ENCODE peak calls at places on chromosomes 2 and 18, in seven cellular contexts. K is fibroblast of lung, Q is K562, M is MM.1S, E is thoracic aorta, L is neural progenitor cell, J is spleen. P is an unnamed sample.

GRCh38 chr2:218394298-218395089 is 5.2 kb upstream of the CTDSP1 start:
- DNase-seq in E (no peak), J (no peak), Q (peak), K (no peak), M (no peak), L (no peak), P (peak)

GRCh38 chr18:21242141-21243040 is at the start of gene GREB1L:
- DNase-seq in M (peak), E (no peak), Q (no peak), L (peak), K (peak), J (no peak), P (no peak)

GRCh38 chr2:127763776-127764175 is 47.2 kb downstream of the WDR33 start:
- DNase-seq in K (peak), L (no peak), Q (no peak), M (no peak), E (no peak), J (no peak), P (no peak)

GRCh38 chr2:162091325-162092007 is 17.5 kb upstream of the DPP4 start:
- DNase-seq in E (no peak), K (no peak), J (no peak), M (no peak), L (no peak), Q (no peak), P (no peak)

GRCh38 chr2:188524519-188525113 is 232.9 kb downstream of the GULP1 start:
- DNase-seq in M (peak), L (peak), E (no peak), K (peak), J (no peak), Q (peak), P (no peak)

GRCh38 chr2:29223851-29224692 is 108.9 kb downstream of the CLIP4 start:
- DNase-seq in Q (no peak), E (no peak), M (no peak), L (no peak), K (peak), J (peak), P (no peak)

GRCh38 chr18:13178197-13178596 is 40.4 kb upstream of the LDLRAD4 start:
- DNase-seq in K (no peak), J (no peak), M (no peak), E (no peak), Q (no peak), L (no peak), P (no peak)

GRCh38 chr2:100422320-100422719 is 4.9 kb upstream of the CHST10 start:
- DNase-seq in E (no peak), J (no peak), M (no peak), K (peak), L (peak), Q (peak), P (no peak)

GRCh38 chr2:29129586-29130281 is 14.5 kb downstream of the CLIP4 start:
- DNase-seq in E (no peak), Q (no peak), M (peak), J (no peak), L (no peak), K (no peak), P (no peak)

GRCh38 chr18:8368490-8369217 is 240.6 kb upstream of the RAB12 start:
- DNase-seq in M (no peak), K (no peak), Q (no peak), L (no peak), E (no peak), J (no peak), P (peak)

GRCh38 chr2:238107525-238108422 is 7.6 kb downstream of the ESPNL start:
- DNase-seq in Q (no peak), L (no peak), K (no peak), E (no peak), M (no peak), J (peak), P (no peak)

GRCh38 chr2:229591611-229592010 is 122.7 kb downstream of the DNER start:
- DNase-seq in M (no peak), K (no peak), E (no peak), Q (no peak), L (no peak), J (no peak), P (no peak)

GRCh38 chr2:17821535-17822451 is 5.5 kb downstream of the MSGN1 start:
- DNase-seq in Q (no peak), E (no peak), M (no peak), L (peak), J (no peak), K (no peak), P (no peak)

GRCh38 chr2:84891355-84892010 is 10.6 kb upstream of the TRABD2A start:
- DNase-seq in L (no peak), E (no peak), J (no peak), M (no peak), K (no peak), Q (no peak), P (no peak)

GRCh38 chr18:3692113-3692621 is 242.2 kb downstream of the TGIF1 start:
- DNase-seq in M (no peak), Q (no peak), K (no peak), L (no peak), J (no peak), E (no peak), P (no peak)

GRCh38 chr2:134783912-134784311 is 54.5 kb upstream of the ACMSD start:
- DNase-seq in Q (no peak), M (no peak), J (no peak), L (no peak), K (no peak), E (no peak), P (no peak)

GRCh38 chr2:162382283-162382682 is 38.4 kb downstream of the GCA start:
- DNase-seq in K (peak), L (no peak), E (no peak), M (no peak), Q (no peak), J (no peak), P (no peak)

GRCh38 chr2:43138441-43138840 is 88.0 kb downstream of the ZFP36L2 start:
- DNase-seq in E (no peak), Q (no peak), L (no peak), M (no peak), K (no peak), J (peak), P (no peak)

GRCh38 chr2:157055660-157056199 is 201.8 kb upstream of the GALNT5 start:
- DNase-seq in K (peak), E (no peak), M (peak), J (no peak), L (no peak), Q (peak), P (no peak)

GRCh38 chr2:62143696-62144095 is 52.2 kb upstream of the B3GNT2 start:
- DNase-seq in E (no peak), K (no peak), M (no peak), L (no peak), Q (no peak), J (no peak), P (no peak)

GRCh38 chr2:1731963-1732768 is 12.1 kb downstream of the PXDN start:
- DNase-seq in J (no peak), K (peak), L (peak), E (no peak), M (no peak), Q (no peak), P (peak)

DNA sequence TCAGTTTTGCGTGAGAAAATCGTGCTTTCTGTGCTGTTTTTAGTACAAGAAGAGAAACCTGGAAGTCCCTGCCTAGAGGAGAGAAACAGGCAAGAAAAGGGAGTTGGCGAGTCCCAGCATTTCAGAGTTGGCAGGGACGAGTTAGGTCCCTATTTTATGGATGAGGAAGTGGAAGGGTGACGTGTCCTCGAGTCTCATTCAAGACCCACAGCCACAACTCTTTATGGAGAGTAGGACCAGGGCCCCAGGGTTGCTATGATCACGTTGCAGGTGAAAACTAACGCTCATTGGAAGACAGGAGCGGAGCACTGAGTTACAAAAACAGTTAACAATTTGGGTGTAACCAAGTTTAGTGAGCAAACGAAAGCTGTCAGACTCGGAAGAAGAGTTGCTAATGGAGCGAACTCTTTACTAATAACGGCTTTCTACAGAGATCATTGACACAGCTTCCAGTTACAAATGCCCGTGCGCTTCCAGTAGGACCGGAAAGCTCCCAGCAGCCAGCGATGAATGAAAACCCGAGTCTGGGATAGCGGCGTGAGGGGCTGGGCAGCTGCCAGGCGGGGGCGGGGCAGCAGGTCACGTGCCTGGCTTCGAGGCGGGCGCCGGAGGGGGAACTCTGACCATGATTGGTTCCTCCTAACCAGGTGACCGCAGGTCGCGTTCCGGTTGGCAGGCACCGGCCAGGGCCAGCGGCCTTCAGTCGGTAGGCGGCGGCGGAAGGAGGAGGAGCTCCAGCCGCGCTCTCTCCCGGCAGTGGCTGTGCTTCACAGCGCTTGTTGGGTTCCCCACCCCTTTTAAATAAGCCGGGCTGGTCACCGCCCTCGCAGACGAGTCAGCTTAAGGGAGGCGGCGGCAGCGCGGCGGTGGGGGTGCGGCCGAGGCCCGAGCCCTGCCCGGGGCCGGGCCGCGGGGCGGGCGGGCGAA is at the start of gene CCNYL1:
- DNase-seq in J (peak), Q (peak), K (peak), E (peak), L (peak), M (peak), P (peak)
- H3K4me3 ChIP-seq in J (peak), Q (peak), K (peak), E (peak), L (peak), M (peak), P (peak)

GRCh38 chr2:223957092-223957851 is at the start of gene MRPL44:
- DNase-seq in J (peak), Q (peak), L (peak), K (peak), E (peak), M (peak), P (peak)

GRCh38 chr2:223956267-223956666 is 996 bp upstream of the MRPL44 start:
- DNase-seq in L (no peak), J (no peak), Q (no peak), M (no peak), E (no peak), K (no peak), P (no peak)

GRCh38 chr2:223954401-223954800 is 2.9 kb upstream of the MRPL44 start:
- DNase-seq in M (no peak), K (peak), Q (no peak), E (no peak), J (no peak), L (peak), P (no peak)

DNA sequence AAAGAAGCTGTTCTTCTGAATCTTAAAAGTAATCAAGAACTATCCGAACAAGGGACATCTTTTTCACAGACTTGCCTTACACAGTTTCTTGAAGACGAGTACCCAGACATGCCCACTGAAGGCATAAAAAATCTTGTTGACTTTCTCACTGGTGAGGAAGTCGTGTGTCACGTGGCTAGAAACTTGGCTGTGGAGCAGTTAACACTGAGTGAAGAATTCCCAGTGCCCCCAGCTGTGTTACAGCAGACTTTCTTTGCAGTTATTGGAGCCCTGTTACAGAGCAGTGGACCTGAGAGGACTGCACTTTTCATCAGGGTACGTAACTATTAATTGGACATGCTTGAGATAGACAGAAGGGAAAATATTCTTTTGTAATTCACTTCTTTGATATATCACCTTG is 2.4 kb downstream of the MRPL44 start:
- DNase-seq in M (no peak), L (no peak), K (peak), J (no peak), E (no peak), Q (no peak), P (no peak)
- TF ChIP-seq CTCF in M (no peak), L (no peak), K (no peak), J (no peak), E (no peak), Q (no peak), P (no peak)

GRCh38 chr2:138271467-138271866 is 230.1 kb upstream of the SPOPL start:
- DNase-seq in J (peak), E (no peak), M (no peak), L (no peak), Q (no peak), K (no peak), P (no peak)

GRCh38 chr2:138272524-138273210 is 228.9 kb upstream of the SPOPL start:
- DNase-seq in E (no peak), L (no peak), K (no peak), M (no peak), Q (no peak), J (no peak), P (no peak)

GRCh38 chr2:138269726-138270125 is 231.8 kb upstream of the SPOPL start:
- DNase-seq in M (no peak), K (no peak), J (no peak), E (no peak), L (no peak), Q (no peak), P (no peak)

GRCh38 chr2:138267161-138267901 is 234.2 kb upstream of the SPOPL start:
- DNase-seq in K (peak), Q (no peak), L (no peak), J (no peak), M (no peak), E (no peak), P (no peak)

GRCh38 chr2:138267902-138268254 is 233.7 kb upstream of the SPOPL start:
- DNase-seq in E (no peak), J (no peak), K (no peak), L (no peak), Q (no peak), M (no peak), P (no peak)
- H3K27ac ChIP-seq in E (no peak), J (no peak), K (peak), L (no peak), Q (no peak), M (no peak), P (no peak)

GRCh38 chr2:72917138-72917874 is at the start of gene EMX1:
- DNase-seq in K (no peak), J (peak), L (peak), Q (peak), E (no peak), M (peak), P (no peak)

GRCh38 chr2:72919414-72920316 is 2.3 kb downstream of the EMX1 start:
- DNase-seq in J (no peak), Q (no peak), E (no peak), K (peak), M (no peak), L (peak), P (no peak)

GRCh38 chr2:72915907-72916742 is 1.2 kb upstream of the EMX1 start:
- DNase-seq in K (peak), Q (peak), M (peak), J (peak), L (peak), E (no peak), P (peak)

GRCh38 chr2:72916743-72917137 is 579 bp upstream of the EMX1 start:
- DNase-seq in Q (no peak), L (peak), M (no peak), K (no peak), E (no peak), J (no peak), P (peak)

DNA sequence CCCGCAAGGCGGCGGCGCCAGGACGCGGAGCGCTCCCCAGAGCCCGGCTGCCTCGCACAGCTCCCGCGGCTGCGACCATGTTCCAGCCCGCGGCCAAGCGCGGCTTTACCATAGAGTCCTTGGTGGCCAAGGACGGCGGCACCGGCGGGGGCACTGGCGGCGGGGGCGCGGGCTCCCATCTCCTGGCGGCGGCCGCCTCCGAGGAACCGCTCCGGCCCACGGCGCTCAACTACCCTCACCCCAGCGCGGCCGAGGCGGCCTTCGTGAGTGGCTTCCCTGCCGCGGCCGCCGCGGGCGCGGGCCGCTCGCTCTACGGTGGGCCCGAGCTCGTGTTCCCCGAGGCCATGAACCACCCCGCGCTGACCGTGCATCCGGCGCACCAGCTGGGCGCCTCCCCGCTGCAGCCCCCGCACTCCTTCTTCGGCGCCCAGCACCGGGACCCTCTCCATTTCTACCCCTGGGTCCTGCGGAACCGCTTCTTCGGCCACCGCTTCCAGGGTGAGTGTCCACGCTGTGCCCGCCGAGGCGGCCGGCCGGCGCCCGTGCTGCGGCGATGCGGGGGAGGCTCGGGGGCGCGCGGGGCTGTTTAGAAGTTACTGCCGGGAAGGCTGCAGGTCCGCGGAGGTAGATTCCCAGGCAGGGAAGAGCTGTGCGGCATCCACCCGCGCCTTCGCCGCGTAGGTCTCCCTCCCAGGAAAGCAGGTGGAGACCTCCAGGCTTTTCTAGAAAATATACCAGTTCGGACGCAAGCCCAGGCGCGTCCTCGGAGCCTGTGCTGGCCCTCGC is 749 bp downstream of the EMX1 start:
- DNase-seq in M (no peak), K (no peak), L (peak), J (peak), Q (no peak), E (no peak), P (no peak)
- H3K4me3 ChIP-seq in M (no peak), K (no peak), L (peak), J (peak), Q (peak), E (peak), P (peak)

DNA sequence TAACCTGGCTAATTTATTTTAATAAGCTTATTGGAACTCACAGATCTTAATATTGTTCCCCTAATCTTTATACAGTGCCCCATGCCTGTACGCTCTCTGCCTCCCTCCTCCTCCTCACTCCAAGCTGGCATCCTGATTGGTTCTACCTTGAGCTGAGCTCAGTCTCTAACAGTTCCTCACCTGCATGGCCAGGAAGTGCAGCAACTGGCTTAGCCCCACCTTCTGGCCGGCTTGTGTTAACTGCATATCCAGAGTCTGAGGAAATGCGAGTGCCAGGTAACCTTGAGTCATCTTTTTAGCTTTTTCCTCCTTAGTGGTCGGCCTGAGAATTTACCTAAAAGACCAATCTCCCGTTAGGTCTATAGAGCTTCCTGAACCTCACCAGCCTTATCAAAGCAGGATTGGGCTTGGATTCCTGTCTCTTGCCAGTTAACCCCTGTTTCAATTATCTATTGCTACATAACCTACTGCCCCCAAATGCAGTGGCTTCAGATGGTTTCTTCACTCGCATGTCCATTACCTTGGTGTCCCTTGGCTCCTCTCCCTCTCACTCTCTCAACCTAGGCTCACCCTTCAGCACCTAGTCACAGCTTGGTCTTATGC is 89.5 kb upstream of the STK39 start:
- DNase-seq in J (peak), Q (peak), L (peak), M (peak), K (no peak), E (no peak), P (no peak)
- TF ChIP-seq CTCF in J (no peak), Q (peak), L (peak), M (peak), K (no peak), E (no peak), P (no peak)

GRCh38 chr2:234677758-234678538 is 181.1 kb upstream of the ARL4C start:
- DNase-seq in M (no peak), K (peak), L (no peak), E (no peak), Q (no peak), J (no peak), P (no peak)

GRCh38 chr2:234678721-234679120 is 181.8 kb upstream of the ARL4C start:
- DNase-seq in E (no peak), K (peak), M (no peak), Q (no peak), J (no peak), L (no peak), P (no peak)

GRCh38 chr2:234676109-234676858 is 179.4 kb upstream of the ARL4C start:
- DNase-seq in Q (no peak), L (no peak), M (no peak), E (no peak), K (no peak), J (no peak), P (no peak)

GRCh38 chr2:234674781-234675201 is 177.9 kb upstream of the ARL4C start:
- DNase-seq in K (peak), L (no peak), Q (no peak), E (no peak), M (no peak), J (no peak), P (no peak)

GRCh38 chr2:234676859-234677450 is 180.1 kb upstream of the ARL4C start:
- DNase-seq in K (no peak), L (peak), E (no peak), M (no peak), J (no peak), Q (no peak), P (no peak)
- H3K27ac ChIP-seq in K (no peak), L (peak), E (no peak), M (no peak), J (no peak), Q (no peak), P (no peak)

DNA sequence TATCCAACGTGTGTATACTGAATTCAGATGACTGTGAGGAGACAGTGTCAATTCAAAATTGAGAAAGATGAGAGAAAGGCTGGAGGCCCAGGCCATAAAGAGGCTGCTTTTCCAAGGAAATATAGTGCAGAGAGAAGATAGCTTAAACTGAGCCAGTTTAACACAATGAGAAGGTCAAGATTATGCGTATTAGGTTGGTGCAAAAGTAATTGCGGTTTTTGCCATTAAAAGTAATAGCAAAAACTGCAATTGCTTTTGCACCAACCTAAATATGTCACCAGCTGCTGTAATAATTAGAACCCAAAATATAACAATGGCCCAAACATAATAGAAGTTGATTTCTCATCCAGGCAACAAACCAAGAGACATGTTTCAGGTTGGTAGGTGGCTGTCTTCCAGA is 148.7 kb upstream of the ATP5MC3 start:
- DNase-seq in J (no peak), K (no peak), E (no peak), Q (no peak), L (no peak), M (no peak), P (no peak)
- H3K4me3 ChIP-seq in J (no peak), K (no peak), E (no peak), Q (no peak), L (no peak), M (no peak), P (no peak)